ENCODE peak calls at places on chromosomes 6 and 20, in eight cellular contexts. A is tibial artery, M is prostate gland, P is progenitor cell of endocrine pancreas, R is Calu3, E is nephron progenitor cell, G is left ventricle myocardium inferior, T is H1. H is an unnamed sample.

GRCh38 chr20:33675127-33675954 is 1.1 kb upstream of the NECAB3 start:
- DNase-seq in T (no peak), M (no peak), P (no peak), R (no peak), G (no peak), E (no peak), A (peak), H (no peak)

GRCh38 chr20:35443003-35443402 is 5.0 kb upstream of the GDF5 start:
- DNase-seq in R (no peak), T (no peak), G (no peak), E (no peak), A (no peak), P (no peak), M (no peak), H (peak)

GRCh38 chr6:20692023-20692422 is 157.8 kb downstream of the CDKAL1 start:
- DNase-seq in A (no peak), E (no peak), M (no peak), R (no peak), G (no peak), T (no peak), P (no peak), H (no peak)

GRCh38 chr20:3768342-3769130 is 983 bp upstream of the ADISSP start:
- DNase-seq in E (peak), A (peak), M (peak), G (peak), R (peak), P (peak), T (peak), H (no peak)

GRCh38 chr6:99458319-99458718 is 33.2 kb upstream of the PNISR start:
- DNase-seq in G (no peak), R (peak), P (no peak), T (no peak), A (no peak), M (no peak), E (no peak), H (peak)

GRCh38 chr6:170083236-170084051 is 207.4 kb downstream of the DLL1 start:
- DNase-seq in T (no peak), P (no peak), G (peak), E (no peak), A (no peak), R (no peak), M (no peak), H (no peak)

GRCh38 chr20:4817230-4817671 is 95.5 kb downstream of the PRND start:
- DNase-seq in E (no peak), M (no peak), G (no peak), A (no peak), R (peak), P (no peak), T (no peak), H (peak)

GRCh38 chr20:46073443-46073842 is 16.3 kb downstream of the NCOA5 start:
- DNase-seq in A (no peak), G (no peak), P (no peak), R (no peak), T (no peak), E (no peak), M (no peak), H (peak)

GRCh38 chr6:111259089-111259831 is 172.0 kb downstream of the SLC16A10 start:
- DNase-seq in M (peak), T (peak), A (peak), P (peak), G (peak), E (peak), R (peak), H (peak)

GRCh38 chr6:37538107-37538506 is 38.4 kb upstream of the CCDC167 start:
- DNase-seq in P (no peak), G (no peak), R (peak), A (no peak), M (no peak), T (peak), E (no peak), H (no peak)

GRCh38 chr6:14452567-14453527 is 335.3 kb downstream of the CD83 start:
- DNase-seq in T (no peak), R (no peak), A (no peak), P (no peak), E (no peak), M (no peak), G (no peak), H (no peak)

GRCh38 chr6:38387461-38387860 is 252.3 kb downstream of the BTBD9 start:
- DNase-seq in M (no peak), T (no peak), A (no peak), G (no peak), E (no peak), P (no peak), R (no peak), H (no peak)

GRCh38 chr6:35497571-35498406 is 910 bp upstream of the TEAD3 start:
- DNase-seq in A (peak), P (peak), R (peak), E (peak), T (peak), G (peak), M (no peak), H (peak)

GRCh38 chr6:8219352-8219943 is 117.1 kb upstream of the EEF1E1 start:
- DNase-seq in E (peak), P (no peak), G (no peak), T (peak), M (peak), R (peak), A (peak), H (no peak)

GRCh38 chr6:11500008-11500407 is 37.5 kb upstream of the TMEM170B start:
- DNase-seq in G (no peak), E (no peak), P (no peak), M (no peak), T (no peak), R (no peak), A (no peak), H (peak)

GRCh38 chr6:141634269-141634668 is 498.5 kb upstream of the GJE1 start:
- DNase-seq in P (no peak), G (no peak), A (no peak), T (no peak), M (no peak), E (no peak), R (no peak), H (no peak)

GRCh38 chr6:79453558-79454042 is 83.6 kb downstream of the LCA5 start:
- DNase-seq in R (no peak), E (no peak), M (peak), A (no peak), P (no peak), G (no peak), T (no peak), H (peak)

GRCh38 chr20:877814-878213 is 38.3 kb downstream of the ANGPT4 start:
- DNase-seq in E (no peak), T (no peak), R (no peak), P (no peak), A (no peak), G (no peak), M (no peak), H (no peak)
- TF ChIP-seq CTCF in E (no peak), T (no peak), R (no peak), P (no peak), A (no peak), G (no peak), M (no peak), H (no peak)

DNA sequence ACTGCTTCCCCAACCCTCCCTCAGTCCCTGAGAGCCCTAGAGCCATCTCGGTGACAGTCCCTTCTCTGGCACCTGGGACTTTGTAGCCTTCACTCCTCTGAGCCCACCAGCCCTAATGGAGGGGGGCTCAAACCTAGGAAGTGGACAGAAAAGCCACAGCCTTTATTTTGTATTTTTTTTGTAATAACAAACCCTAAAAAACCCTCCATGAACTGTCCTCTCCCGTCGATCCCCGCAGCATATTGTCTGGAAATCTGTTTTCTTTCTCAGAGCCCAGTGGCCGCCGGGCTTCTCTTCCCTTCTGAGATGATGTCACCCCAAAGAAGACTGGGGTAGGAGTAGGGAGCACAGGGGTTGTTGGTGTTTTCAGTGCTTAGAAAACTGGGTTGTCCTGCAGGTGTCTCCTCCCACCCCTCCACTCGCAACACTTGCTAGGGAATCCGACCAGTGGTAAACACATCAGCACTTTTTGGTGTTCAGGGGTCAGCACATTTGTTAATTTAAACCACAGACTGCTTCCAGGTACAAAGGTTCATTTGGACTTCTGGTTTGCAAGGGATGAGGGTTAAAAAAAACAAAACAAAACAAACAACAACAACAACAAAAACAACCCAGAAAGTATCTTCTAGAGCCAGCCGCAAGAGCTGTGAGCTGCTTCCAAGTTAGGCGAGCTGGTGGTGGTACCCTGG is 9.9 kb downstream of the PAX1 start:
- DNase-seq in P (no peak), T (no peak), E (no peak), A (no peak), M (no peak), G (no peak), R (no peak), H (no peak)
- TF ChIP-seq CTCF in P (no peak), T (no peak), E (no peak), A (no peak), M (no peak), G (no peak), R (no peak), H (no peak)

GRCh38 chr20:44247676-44248419 is 740 bp downstream of the GDAP1L1 start:
- DNase-seq in E (peak), T (peak), A (no peak), R (peak), M (no peak), P (peak), G (peak), H (no peak)
- TF ChIP-seq CTCF in E (peak), T (peak), A (no peak), R (peak), M (no peak), P (peak), G (peak), H (peak)

GRCh38 chr20:41352106-41352505 is 11.5 kb downstream of the LPIN3 start:
- DNase-seq in G (no peak), E (no peak), R (no peak), M (no peak), A (no peak), P (no peak), T (no peak), H (no peak)
- TF ChIP-seq CTCF in G (peak), E (peak), R (no peak), M (no peak), A (no peak), P (peak), T (peak), H (peak)

GRCh38 chr6:125974214-125974866 is 12.0 kb upstream of the TRMT11 start:
- DNase-seq in A (no peak), E (no peak), R (no peak), G (no peak), P (no peak), M (no peak), T (no peak), H (no peak)
- TF ChIP-seq CTCF in A (peak), E (peak), R (no peak), G (peak), P (peak), M (no peak), T (peak), H (peak)